ENCODE peak calls at places on chromosomes 13 and 19, in nine cellular contexts. M is pancreas; X is activated CD8-positive, alpha-beta memory T cell treated with anti-CD3 and anti-CD28 coated beads for 1 hour; Z is stimulated activated CD4-positive, alpha-beta T cell treated with anti-CD3 and anti-CD28 coated beads, TNF-alpha, amount 100 ng/mL, for 1 hour; C is mucosa of gallbladder; Y is osteocyte; F is AG04450; K is SK-MEL-5; W is cardiac muscle cell. V is an unnamed sample.

GRCh38 chr19:23118400-23118799 is 1.6 kb downstream of the ZNF730 start:
- DNase-seq in X (no peak), M (no peak), Y (no peak), W (no peak), Z (no peak), K (no peak), C (no peak), F (no peak), V (no peak)

GRCh38 chr13:111909971-111910671 is 156.8 kb upstream of the SOX1 start:
- DNase-seq in W (no peak), K (no peak), C (peak), F (no peak), M (no peak), Y (peak), X (no peak), Z (no peak), V (no peak)

GRCh38 chr19:2084993-2085720 is 11.0 kb downstream of the MOB3A start:
- DNase-seq in Y (no peak), C (peak), M (no peak), Z (peak), X (peak), K (no peak), W (no peak), F (no peak), V (peak)

GRCh38 chr13:69468624-69469023 is 639.0 kb upstream of the ATXN8OS start:
- DNase-seq in Y (no peak), K (no peak), X (no peak), F (no peak), W (no peak), C (no peak), M (no peak), Z (no peak), V (no peak)

GRCh38 chr13:46137627-46138026 is 32.8 kb upstream of the CPB2 start:
- DNase-seq in W (no peak), M (no peak), C (no peak), Y (no peak), K (no peak), F (no peak), Z (no peak), X (no peak), V (no peak)

GRCh38 chr19:18298601-18299000 is 17.2 kb upstream of the JUND start:
- DNase-seq in X (no peak), M (no peak), K (no peak), C (no peak), F (no peak), W (no peak), Z (no peak), Y (no peak), V (no peak)

GRCh38 chr19:52786078-52786463 is 520 bp downstream of the ZNF600 start:
- DNase-seq in W (peak), X (no peak), Y (no peak), K (no peak), C (no peak), F (no peak), Z (no peak), M (peak), V (peak)

GRCh38 chr19:35436477-35437141 is 11.4 kb upstream of the FFAR2 start:
- DNase-seq in Z (no peak), M (no peak), K (no peak), Y (no peak), X (no peak), W (peak), F (no peak), C (no peak), V (peak)

GRCh38 chr13:25575562-25575961 is 203.8 kb downstream of the ATP8A2 start:
- DNase-seq in K (no peak), F (no peak), W (no peak), C (no peak), M (no peak), Z (no peak), X (no peak), Y (no peak), V (peak)

GRCh38 chr19:10085641-10086031 is 481 bp upstream of the SHFL start:
- DNase-seq in X (no peak), K (no peak), Y (no peak), W (no peak), C (no peak), F (no peak), M (no peak), Z (no peak), V (no peak)

GRCh38 chr19:9156304-9156703 is 16.1 kb downstream of the ZNF317 start:
- DNase-seq in X (no peak), M (no peak), Z (no peak), W (no peak), K (no peak), Y (no peak), C (no peak), F (no peak), V (no peak)

GRCh38 chr19:1040476-1041271 is 767 bp downstream of the ABCA7 start:
- DNase-seq in W (peak), X (peak), M (peak), Y (no peak), K (peak), F (peak), C (peak), Z (peak), V (peak)

GRCh38 chr19:39677931-39678889 is 22.5 kb downstream of the LGALS16 start:
- DNase-seq in X (no peak), M (peak), C (peak), W (no peak), Z (no peak), Y (no peak), F (no peak), K (no peak), V (peak)

GRCh38 chr13:50588736-50589135 is 254.8 kb downstream of the DLEU7 start:
- DNase-seq in C (no peak), K (no peak), Z (no peak), X (no peak), M (no peak), F (no peak), W (no peak), Y (no peak), V (no peak)

GRCh38 chr13:49791214-49791752 is 1.2 kb downstream of the KPNA3 start:
- DNase-seq in K (peak), W (peak), X (no peak), F (no peak), C (peak), Z (no peak), M (peak), Y (no peak), V (peak)

GRCh38 chr13:112575680-112576079 is 12.3 kb downstream of the TUBGCP3 start:
- DNase-seq in F (no peak), Y (no peak), C (no peak), X (no peak), Z (no peak), W (no peak), K (no peak), M (no peak), V (no peak)

GRCh38 chr13:111217661-111218060 is 102.6 kb downstream of the ARHGEF7 start:
- DNase-seq in W (no peak), Z (no peak), X (no peak), C (peak), Y (peak), F (no peak), M (no peak), K (no peak), V (no peak)

GRCh38 chr19:5504115-5504514 is 48.9 kb downstream of the ZNRF4 start:
- DNase-seq in Z (no peak), C (no peak), K (no peak), Y (no peak), F (no peak), M (no peak), W (no peak), X (no peak), V (no peak)

GRCh38 chr13:44271031-44271433 is 102.6 kb upstream of the SERP2 start:
- DNase-seq in W (no peak), Z (no peak), M (no peak), F (peak), Y (no peak), K (no peak), C (no peak), X (no peak), V (no peak)

GRCh38 chr19:7492142-7493055 is 3.6 kb upstream of the PEX11G start:
- DNase-seq in Z (no peak), W (no peak), Y (no peak), C (no peak), F (no peak), M (no peak), X (no peak), K (no peak), V (peak)

GRCh38 chr13:80655778-80656518 is 315.0 kb upstream of the SPRY2 start:
- DNase-seq in M (no peak), C (no peak), X (no peak), K (peak), Z (no peak), F (no peak), Y (no peak), W (no peak), V (no peak)

GRCh38 chr19:4371209-4371897 is 28.0 kb downstream of the MPND start:
- DNase-seq in W (no peak), X (no peak), M (no peak), F (no peak), C (no peak), Z (no peak), K (no peak), Y (peak), V (peak)

GRCh38 chr19:44626067-44626624 is 12.8 kb downstream of the IGSF23 start:
- DNase-seq in C (no peak), F (peak), W (no peak), K (no peak), X (no peak), M (peak), Y (no peak), Z (no peak), V (peak)

GRCh38 chr19:11323601-11324078 is 15.8 kb downstream of the RAB3D start:
- DNase-seq in Y (no peak), K (no peak), X (no peak), F (no peak), Z (no peak), W (no peak), C (no peak), M (no peak), V (no peak)

GRCh38 chr13:27971236-27971645 is 2.1 kb upstream of the CDX2 start:
- DNase-seq in F (no peak), Z (no peak), C (no peak), M (no peak), X (no peak), Y (no peak), W (no peak), K (no peak), V (no peak)

GRCh38 chr13:66994097-66994496 is 236.0 kb downstream of the PCDH9 start:
- DNase-seq in C (peak), F (no peak), W (peak), Y (peak), Z (no peak), M (peak), X (no peak), K (peak), V (no peak)

GRCh38 chr13:52599853-52600603 is 42.2 kb upstream of the HNRNPA1L2 start:
- DNase-seq in W (peak), F (no peak), C (no peak), Y (peak), Z (no peak), X (no peak), M (peak), K (no peak), V (no peak)